ENCODE peak calls at places on chromosomes 6 and 20, in nine cellular contexts. A, O, I, Y, V, K, E, L and P are unnamed samples.
A peak's percentile ranks its signal among the peaks of the same experiment; 100 is the strongest.

GRCh38 chr20:6030453-6031080 is 23.3 kb downstream of the LRRN4 start:
- DNase-seq in I (no peak), V (no peak), A (no peak), K (no peak), L (no peak), O (no peak), Y (peak; percentile 52), E (no peak), P (no peak)

GRCh38 chr6:143878272-143878760 is 14.0 kb downstream of the ZC2HC1B start:
- DNase-seq in V (peak; percentile 21), L (peak; percentile 87), I (no peak), A (no peak), K (no peak), Y (no peak), O (no peak), E (no peak), P (no peak)

GRCh38 chr20:41738584-41739193 is 120.5 kb upstream of the CHD6 start:
- DNase-seq in Y (peak; percentile 62), V (peak; percentile 54), E (no peak), A (peak; percentile 45), L (peak; percentile 59), K (peak; percentile 57), I (no peak), O (peak; percentile 65), P (no peak)

GRCh38 chr6:111872521-111873177 is 603 bp downstream of the FYN start:
- DNase-seq in E (peak; percentile 57), L (no peak), A (peak; percentile 67), Y (peak; percentile 46), O (peak; percentile 73), V (peak; percentile 54), K (peak; percentile 57), I (no peak), P (no peak)

GRCh38 chr6:8983202-8983688 is 547.9 kb upstream of the SLC35B3 start:
- DNase-seq in A (peak; percentile 60), L (peak; percentile 65), V (peak; percentile 71), K (peak; percentile 81), Y (peak; percentile 83), O (peak; percentile 81), E (no peak), I (peak; percentile 20), P (peak; percentile 32)

GRCh38 chr20:37296371-37296770 is 6.9 kb downstream of the MANBAL start:
- DNase-seq in K (no peak), L (no peak), E (no peak), V (peak; percentile 32), Y (no peak), O (no peak), I (no peak), A (no peak), P (no peak)

GRCh38 chr6:104855507-104855906 is 4.2 kb downstream of the HACE1 start:
- DNase-seq in E (no peak), V (peak; percentile 73), O (no peak), I (no peak), Y (no peak), A (no peak), K (peak; percentile 61), L (peak; percentile 40), P (no peak)

GRCh38 chr20:8535403-8536003 is 403.4 kb downstream of the PLCB1 start:
- DNase-seq in I (no peak), E (no peak), L (no peak), Y (no peak), K (peak; percentile 14), O (peak; percentile 17), V (peak; percentile 29), A (no peak), P (no peak)

GRCh38 chr6:166959906-166960608 is 3.7 kb upstream of the RNASET2 start:
- DNase-seq in I (no peak), E (no peak), V (no peak), L (no peak), O (no peak), Y (no peak), A (no peak), K (no peak), P (no peak)

GRCh38 chr6:154230390-154230789 is 126.2 kb downstream of the IPCEF1 start:
- DNase-seq in L (no peak), O (no peak), V (no peak), A (no peak), Y (no peak), K (no peak), E (no peak), I (no peak), P (no peak)

GRCh38 chr6:53441761-53442160 is 93.0 kb upstream of the ELOVL5 start:
- DNase-seq in O (no peak), L (peak; percentile 24), A (no peak), K (no peak), Y (no peak), E (no peak), V (peak; percentile 78), I (no peak), P (no peak)

GRCh38 chr6:106448000-106448426 is 87.5 kb downstream of the CRYBG1 start:
- DNase-seq in L (no peak), A (peak; percentile 31), E (no peak), V (no peak), I (no peak), K (no peak), O (no peak), Y (peak; percentile 16), P (no peak)

GRCh38 chr6:111880181-111880944 is 7.1 kb upstream of the FYN start:
- DNase-seq in Y (no peak), A (no peak), E (no peak), O (no peak), I (peak; percentile 87), V (peak; percentile 88), L (peak; percentile 16), K (no peak), P (no peak)

GRCh38 chr6:149060300-149060984 is 257.1 kb upstream of the TAB2 start:
- DNase-seq in V (no peak), O (peak; percentile 51), A (no peak), Y (no peak), L (no peak), K (no peak), E (no peak), I (no peak), P (no peak)

GRCh38 chr6:1622220-1622841 is 12.6 kb downstream of the FOXC1 start:
- DNase-seq in E (no peak), A (peak; percentile 67), K (no peak), I (no peak), L (no peak), O (no peak), Y (no peak), V (no peak), P (no peak)

GRCh38 chr6:35050291-35050987 is 90.7 kb downstream of the TCP11 start:
- DNase-seq in A (peak; percentile 23), V (no peak), E (no peak), K (no peak), I (no peak), O (no peak), Y (no peak), L (no peak), P (no peak)

GRCh38 chr6:163588211-163588919 is 173.8 kb downstream of the QKI start:
- DNase-seq in I (no peak), K (no peak), Y (no peak), A (no peak), L (peak; percentile 73), V (peak; percentile 75), O (no peak), E (no peak), P (no peak)

GRCh38 chr6:155530219-155530834 is 74.7 kb upstream of the NOX3 start:
- DNase-seq in L (peak; percentile 55), K (peak; percentile 15), Y (peak; percentile 31), I (peak; percentile 24), O (peak; percentile 50), A (no peak), V (peak; percentile 63), E (no peak), P (peak; percentile 5)

GRCh38 chr6:20699402-20699801 is 165.1 kb downstream of the CDKAL1 start:
- DNase-seq in V (no peak), O (no peak), I (no peak), L (peak; percentile 88), E (no peak), Y (no peak), A (no peak), K (no peak), P (no peak)

GRCh38 chr6:44956426-44956825 is 371.7 kb upstream of the RUNX2 start:
- DNase-seq in Y (no peak), I (peak; percentile 14), E (no peak), K (no peak), A (no peak), L (no peak), V (peak; percentile 42), O (no peak), P (no peak)

GRCh38 chr20:11429168-11429567 is 488.5 kb upstream of the BTBD3 start:
- DNase-seq in E (no peak), L (peak; percentile 59), V (peak; percentile 25), A (no peak), Y (no peak), I (no peak), O (no peak), K (no peak), P (no peak)

GRCh38 chr6:4313044-4313686 is 177.8 kb upstream of the ECI2 start:
- DNase-seq in A (peak; percentile 42), V (peak; percentile 97), O (no peak), E (no peak), L (peak; percentile 95), I (peak; percentile 75), K (peak; percentile 75), Y (no peak), P (peak; percentile 36)

GRCh38 chr20:38728911-38729642 is 4.8 kb downstream of the SLC32A1 start:
- DNase-seq in L (no peak), O (no peak), E (no peak), K (no peak), I (no peak), Y (no peak), V (no peak), A (no peak), P (no peak)

GRCh38 chr6:152246554-152247337 is 390.4 kb downstream of the SYNE1 start:
- DNase-seq in E (no peak), K (peak; percentile 29), L (no peak), I (no peak), A (no peak), Y (no peak), V (peak; percentile 72), O (no peak), P (no peak)

GRCh38 chr20:58604410-58604881 is 46.6 kb upstream of the STX16 start:
- DNase-seq in Y (no peak), I (no peak), E (no peak), O (no peak), K (no peak), V (peak; percentile 59), L (no peak), A (no peak), P (no peak)

GRCh38 chr6:105179244-105180065 is at the start of gene POPDC3:
- DNase-seq in V (peak; percentile 59), Y (peak; percentile 29), A (no peak), I (no peak), K (peak; percentile 57), L (peak; percentile 52), E (no peak), O (peak; percentile 45), P (no peak)

GRCh38 chr6:101399627-101399955 is 6.1 kb downstream of the GRIK2 start:
- DNase-seq in Y (no peak), E (no peak), A (no peak), I (no peak), O (no peak), V (no peak), K (no peak), L (no peak), P (no peak)

GRCh38 chr20:60034231-60035110 is 76.2 kb downstream of the CDH26 start:
- DNase-seq in Y (no peak), E (no peak), V (peak; percentile 27), O (no peak), A (no peak), I (no peak), L (no peak), K (no peak), P (no peak)

GRCh38 chr6:27667651-27668441 is 194.9 kb upstream of the ZNF184 start:
- DNase-seq in O (no peak), E (no peak), A (no peak), L (peak; percentile 44), I (no peak), Y (no peak), V (no peak), K (no peak), P (no peak)

GRCh38 chr20:58759947-58760346 is 67.3 kb downstream of the NPEPL1 start:
- DNase-seq in L (no peak), E (no peak), O (no peak), I (no peak), V (no peak), K (no peak), Y (no peak), A (no peak), P (no peak)

GRCh38 chr6:137297887-137298286 is 78.7 kb upstream of the IFNGR1 start:
- DNase-seq in E (no peak), V (peak; percentile 29), O (no peak), Y (peak; percentile 34), I (no peak), K (no peak), L (peak; percentile 84), A (peak; percentile 30), P (peak; percentile 41)